ENCODE peak calls at places on chromosomes 5 and 9, in five cellular contexts. F, E, C, Q and U are unnamed samples. For H3K9me3, the result is how much of the 10 kb centered on the place peaks cover.

GRCh38 chr9:38085308-38085707 is 16.3 kb upstream of the SHB start:
- DNase-seq in Q (no peak), F (no peak), E (no peak), C (no peak), U (no peak)

GRCh38 chr9:76451234-76451633 is 7.7 kb upstream of the GCNT1 start:
- DNase-seq in F (no peak), C (no peak), Q (no peak), E (no peak), U (no peak)

GRCh38 chr9:98410185-98410697 is 154.8 kb upstream of the TBC1D2 start:
- DNase-seq in F (no peak), Q (no peak), E (peak), C (peak), U (no peak)

GRCh38 chr9:101176384-101176783 is 147.9 kb downstream of the PLPPR1 start:
- DNase-seq in C (no peak), Q (no peak), F (no peak), E (no peak), U (no peak)

GRCh38 chr9:133574791-133575672 is 34.2 kb downstream of the FAM163B start:
- DNase-seq in Q (no peak), C (no peak), E (no peak), F (peak), U (no peak)

GRCh38 chr9:4235951-4236804 is 63.7 kb downstream of the GLIS3 start:
- DNase-seq in E (peak), F (no peak), Q (no peak), C (no peak), U (no peak)

GRCh38 chr5:39116347-39116899 is 42.2 kb upstream of the RICTOR start:
- DNase-seq in E (no peak), Q (no peak), F (no peak), C (no peak), U (no peak)

GRCh38 chr5:125756456-125756855 is 666.8 kb upstream of the GRAMD2B start:
- DNase-seq in F (no peak), E (no peak), C (no peak), Q (no peak), U (no peak)

GRCh38 chr5:123610665-123611406 is 98.9 kb downstream of the CSNK1G3 start:
- DNase-seq in Q (no peak), F (no peak), E (peak), C (peak), U (no peak)

GRCh38 chr5:140633081-140633471 is at the start of gene CD14:
- DNase-seq in Q (peak), E (no peak), F (peak), C (no peak), U (peak)

GRCh38 chr5:172150514-172151425 is 37.3 kb downstream of the STK10 start:
- DNase-seq in F (peak), C (no peak), Q (peak), E (no peak), U (peak)

GRCh38 chr9:136856541-136857141 is 4.5 kb downstream of the MAMDC4 start:
- DNase-seq in Q (peak), C (no peak), F (peak), E (peak), U (no peak)

GRCh38 chr5:34669931-34670516 is 13.9 kb downstream of the RAI14 start:
- DNase-seq in E (no peak), Q (no peak), C (no peak), F (no peak), U (no peak)

GRCh38 chr5:170443624-170444023 is 54.5 kb upstream of the KCNMB1 start:
- DNase-seq in E (no peak), Q (no peak), C (no peak), F (no peak), U (no peak)

GRCh38 chr9:134010774-134011173 is 14.5 kb upstream of the BRD3OS start:
- DNase-seq in C (no peak), F (no peak), E (no peak), Q (peak), U (no peak)

GRCh38 chr5:134874831-134875655 is 872 bp downstream of the TXNDC15 start:
- DNase-seq in C (peak), F (no peak), Q (peak), E (peak), U (peak)

GRCh38 chr5:136195971-136196577 is 3.1 kb upstream of the SMIM32 start:
- DNase-seq in E (peak), Q (no peak), F (no peak), C (no peak), U (no peak)

GRCh38 chr9:134619983-134620612 is 21.5 kb upstream of the COL5A1 start:
- DNase-seq in C (no peak), F (peak), Q (peak), E (no peak), U (peak)

GRCh38 chr5:140142802-140143201 is 17.1 kb downstream of the IGIP start:
- DNase-seq in E (peak), C (no peak), F (no peak), Q (no peak), U (no peak)

GRCh38 chr9:70352356-70352755 is 62.1 kb downstream of the KLF9 start:
- DNase-seq in E (no peak), C (no peak), F (no peak), Q (no peak), U (no peak)

GRCh38 chr5:169637085-169637855 is at the start of gene DOCK2:
- DNase-seq in Q (peak), F (peak), C (no peak), E (no peak), U (peak)

GRCh38 chr9:130557077-130557468 is 22.3 kb upstream of the FUBP3 start:
- DNase-seq in Q (peak), F (no peak), C (no peak), E (no peak), U (no peak)

GRCh38 chr9:130554606-130555005 is 24.8 kb upstream of the FUBP3 start:
- DNase-seq in E (no peak), C (no peak), F (no peak), Q (no peak), U (no peak)

GRCh38 chr9:130556396-130557076 is 22.8 kb upstream of the FUBP3 start:
- DNase-seq in Q (peak), E (no peak), F (no peak), C (no peak), U (no peak)

GRCh38 chr9:130555061-130555460 is 24.3 kb upstream of the FUBP3 start:
- DNase-seq in E (no peak), F (no peak), Q (no peak), C (no peak), U (no peak)

GRCh38 chr9:130555968-130556367 is 23.4 kb upstream of the FUBP3 start:
- DNase-seq in E (no peak), C (no peak), F (no peak), Q (peak), U (no peak)
- H3K9me3 ChIP-seq in E (under half), C (under half), F (under half), Q (under half), U (under half)

DNA sequence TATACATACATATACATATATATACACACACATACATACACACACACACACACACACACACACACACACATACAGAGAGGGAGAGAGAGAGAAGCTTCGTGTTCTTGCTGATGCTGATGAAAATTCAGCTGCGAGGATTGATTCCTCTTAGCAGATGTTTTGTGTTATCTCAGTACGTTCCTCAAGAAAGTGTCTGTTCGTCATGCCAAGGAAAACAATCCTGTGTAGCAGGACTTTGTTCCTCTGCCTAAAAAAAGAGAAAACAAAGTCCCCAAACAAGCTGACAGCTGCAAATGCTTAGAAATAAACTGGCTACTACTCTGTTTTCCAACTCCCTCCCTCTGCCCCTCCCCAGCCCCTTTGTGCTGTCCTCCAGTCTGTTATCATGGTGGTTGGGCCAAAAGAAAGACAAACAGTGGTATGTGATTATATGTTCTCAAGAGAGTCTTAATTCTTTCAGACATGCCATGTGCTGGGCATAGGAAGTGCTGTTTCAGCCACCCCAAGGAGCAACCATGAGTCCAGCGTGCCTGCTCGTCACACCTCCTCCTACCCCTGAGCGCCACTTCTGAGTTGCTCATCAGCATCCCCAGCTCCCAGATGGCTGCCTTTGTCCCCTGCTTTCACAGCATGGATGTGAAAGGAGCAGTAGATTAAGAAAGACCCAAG is 71.5 kb upstream of the EQTN start:
- DNase-seq in E (peak), F (no peak), Q (no peak), C (no peak), U (no peak)
- H3K27ac ChIP-seq in E (peak), F (no peak), Q (peak), C (no peak), U (peak)

GRCh38 chr5:2948875-2949274 is 197.4 kb upstream of the IRX2 start:
- DNase-seq in F (no peak), Q (no peak), E (no peak), C (no peak), U (no peak)

DNA sequence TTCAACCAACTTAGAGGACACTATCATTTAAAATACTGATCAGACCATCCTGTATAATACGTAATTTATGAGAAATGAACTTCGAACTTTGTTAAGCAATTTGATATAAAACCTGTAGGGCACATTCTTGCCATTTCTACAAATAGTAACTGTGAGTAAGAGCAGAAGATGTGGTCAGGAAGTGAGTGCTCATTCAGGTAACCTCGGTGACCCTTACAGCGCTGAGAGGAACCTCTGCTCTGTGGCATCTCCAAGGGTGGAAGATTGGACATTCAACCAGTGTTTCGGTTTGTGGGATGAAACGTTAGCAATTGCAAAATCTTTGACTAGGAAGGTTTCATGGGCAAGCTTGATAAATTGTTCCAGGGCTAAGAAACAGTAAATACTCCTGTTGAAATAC is 194.8 kb upstream of the IRX2 start:
- DNase-seq in E (no peak), C (no peak), Q (no peak), F (no peak), U (no peak)
- H3K9me3 ChIP-seq in E (under half), C (under half), Q (under half), F (under half), U (under half)

DNA sequence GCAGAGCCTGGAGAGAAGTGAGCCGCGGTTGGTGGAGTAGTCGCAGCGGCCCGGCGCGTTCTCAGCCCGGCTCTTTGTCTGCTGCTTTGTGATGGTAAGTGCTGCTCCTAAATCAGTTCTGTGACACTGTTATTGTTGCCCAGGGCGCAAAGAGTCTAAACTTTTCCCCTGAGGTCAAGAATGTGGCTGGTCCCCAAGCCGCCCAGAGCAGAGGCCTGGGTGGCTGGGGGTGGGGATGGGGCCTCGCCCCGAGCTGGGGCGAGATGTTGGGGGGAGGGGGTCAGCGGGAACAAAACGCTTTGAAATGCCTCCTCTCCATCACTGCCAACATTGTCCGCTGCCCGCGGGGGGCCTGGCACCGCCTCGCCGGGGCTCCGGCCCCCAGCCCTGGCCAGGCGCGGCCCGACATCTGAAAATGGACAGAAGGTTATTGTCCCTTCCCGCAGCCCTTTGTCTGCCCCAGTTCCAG is 11.7 kb upstream of the CERCAM start:
- DNase-seq in E (no peak), F (no peak), C (no peak), Q (no peak), U (no peak)
- H3K27ac ChIP-seq in E (no peak), F (no peak), C (no peak), Q (no peak), U (no peak)

GRCh38 chr5:148991606-148992005 is 71.3 kb downstream of the SH3TC2 start:
- DNase-seq in C (no peak), F (no peak), E (no peak), Q (no peak), U (no peak)
- H3K9me3 ChIP-seq in C (under half), F (under half), E (under half), Q (under half), U (under half)